ENCODE peak calls at places on chromosome 19, in six cellular contexts. One of them, this sample, is unnamed.

GRCh38 chr19:46000497-46001246 is 5.4 kb downstream of the CCDC61 start:
- DNase-seq in K562: peak
- DNase-seq in GM12891: peak
- DNase-seq in GM12892: peak
- DNase-seq in SK-N-SH: peak
- DNase-seq in H1: peak
- DNase-seq in this sample: no peak

GRCh38 chr19:55930996-55931515 is 1.1 kb downstream of the NLRP13 start:
- DNase-seq in K562: no peak
- DNase-seq in GM12891: no peak
- DNase-seq in GM12892: no peak
- DNase-seq in SK-N-SH: no peak
- DNase-seq in H1: no peak
- DNase-seq in this sample: no peak

GRCh38 chr19:35292986-35293732 is 1.2 kb downstream of the MAG start:
- DNase-seq in K562: no peak
- DNase-seq in GM12891: no peak
- DNase-seq in GM12892: no peak
- DNase-seq in SK-N-SH: no peak
- DNase-seq in H1: no peak
- DNase-seq in this sample: no peak

GRCh38 chr19:6252066-6252465 is 27.7 kb downstream of the MLLT1 start:
- DNase-seq in K562: no peak
- DNase-seq in GM12891: no peak
- DNase-seq in GM12892: no peak
- DNase-seq in SK-N-SH: no peak
- DNase-seq in H1: no peak
- DNase-seq in this sample: no peak

GRCh38 chr19:56983148-56983547 is 136.6 kb upstream of the USP29 start:
- DNase-seq in K562: no peak
- DNase-seq in GM12891: no peak
- DNase-seq in GM12892: no peak
- DNase-seq in SK-N-SH: no peak
- DNase-seq in H1: no peak
- DNase-seq in this sample: no peak

GRCh38 chr19:48698046-48698445 is 2.3 kb downstream of the FUT2 start:
- DNase-seq in K562: peak
- DNase-seq in GM12891: no peak
- DNase-seq in GM12892: no peak
- DNase-seq in SK-N-SH: no peak
- DNase-seq in H1: no peak
- DNase-seq in this sample: no peak

GRCh38 chr19:49890349-49891311 is 6.1 kb downstream of the IL4I1 start:
- DNase-seq in K562: peak
- DNase-seq in GM12891: peak
- DNase-seq in GM12892: peak
- DNase-seq in SK-N-SH: peak
- DNase-seq in H1: peak
- DNase-seq in this sample: no peak

GRCh38 chr19:18531485-18531884 is 9.6 kb upstream of the ELL start:
- DNase-seq in K562: no peak
- DNase-seq in GM12891: no peak
- DNase-seq in GM12892: no peak
- DNase-seq in SK-N-SH: no peak
- DNase-seq in H1: no peak
- DNase-seq in this sample: no peak

GRCh38 chr19:290539-291521 is at the start of gene PLPP2:
- DNase-seq in K562: peak
- DNase-seq in GM12891: peak
- DNase-seq in GM12892: no peak
- DNase-seq in SK-N-SH: peak
- DNase-seq in H1: peak
- DNase-seq in this sample: no peak

GRCh38 chr19:39582891-39583625 is 19.3 kb upstream of the LGALS13 start:
- DNase-seq in K562: no peak
- DNase-seq in GM12891: no peak
- DNase-seq in GM12892: no peak
- DNase-seq in SK-N-SH: no peak
- DNase-seq in H1: no peak
- DNase-seq in this sample: no peak

GRCh38 chr19:20371911-20372310 is 193.7 kb downstream of the ZNF737 start:
- DNase-seq in K562: no peak
- DNase-seq in GM12891: no peak
- DNase-seq in GM12892: no peak
- DNase-seq in SK-N-SH: no peak
- DNase-seq in H1: no peak
- DNase-seq in this sample: no peak

GRCh38 chr19:20365146-20365545 is 198.1 kb downstream of the ZNF486 start:
- DNase-seq in K562: no peak
- DNase-seq in GM12891: no peak
- DNase-seq in GM12892: no peak
- DNase-seq in SK-N-SH: no peak
- DNase-seq in H1: no peak
- DNase-seq in this sample: no peak

GRCh38 chr19:20367811-20368294 is 197.7 kb downstream of the ZNF737 start:
- DNase-seq in K562: no peak
- DNase-seq in GM12891: no peak
- DNase-seq in GM12892: no peak
- DNase-seq in SK-N-SH: no peak
- DNase-seq in H1: peak
- DNase-seq in this sample: no peak
- TF ChIP-seq TAF1 in K562: no peak
- TF ChIP-seq TAF1 in GM12891: no peak
- TF ChIP-seq TAF1 in GM12892: no peak
- TF ChIP-seq TAF1 in SK-N-SH: no peak
- TF ChIP-seq TAF1 in H1: no peak
- TF ChIP-seq TAF1 in this sample: no peak

DNA sequence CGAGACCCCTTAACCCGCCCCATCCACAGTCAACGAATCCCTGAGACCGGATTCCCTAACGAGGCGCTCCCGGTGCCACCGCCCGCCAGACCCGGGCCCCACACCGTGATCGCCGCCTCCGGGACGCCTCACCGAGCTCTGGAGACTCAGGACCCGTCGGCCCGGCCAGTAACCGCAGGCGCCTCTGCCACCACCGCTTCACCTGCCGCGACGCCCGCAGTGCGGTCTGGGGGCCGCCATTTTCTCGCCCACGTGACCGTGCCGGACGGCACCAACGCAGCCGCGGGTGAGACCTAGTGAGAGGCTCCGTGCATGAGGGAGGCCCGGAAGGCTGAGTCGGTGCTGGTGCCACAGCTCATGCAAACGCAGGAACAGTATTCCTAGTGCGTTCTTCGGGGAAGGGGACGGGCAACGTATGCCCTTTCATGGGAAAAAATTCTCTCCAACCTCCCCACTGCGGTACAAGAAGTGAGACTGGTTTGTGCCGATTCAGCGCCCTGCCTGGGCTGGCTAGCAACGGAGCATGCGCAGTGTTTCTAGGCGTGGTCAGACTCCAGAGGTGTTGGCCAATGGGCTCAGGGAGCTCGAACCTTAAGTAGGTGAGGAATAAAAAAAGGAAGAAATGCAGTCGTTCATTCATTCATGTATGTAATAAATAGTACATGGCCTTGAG is at the start of gene DOHH:
- DNase-seq in K562: peak
- DNase-seq in GM12891: peak
- DNase-seq in GM12892: peak
- DNase-seq in SK-N-SH: peak
- DNase-seq in H1: peak
- DNase-seq in this sample: peak
- TF ChIP-seq TAF1 in K562: peak
- TF ChIP-seq TAF1 in GM12891: peak
- TF ChIP-seq TAF1 in GM12892: peak
- TF ChIP-seq TAF1 in SK-N-SH: peak
- TF ChIP-seq TAF1 in H1: peak
- TF ChIP-seq TAF1 in this sample: peak

DNA sequence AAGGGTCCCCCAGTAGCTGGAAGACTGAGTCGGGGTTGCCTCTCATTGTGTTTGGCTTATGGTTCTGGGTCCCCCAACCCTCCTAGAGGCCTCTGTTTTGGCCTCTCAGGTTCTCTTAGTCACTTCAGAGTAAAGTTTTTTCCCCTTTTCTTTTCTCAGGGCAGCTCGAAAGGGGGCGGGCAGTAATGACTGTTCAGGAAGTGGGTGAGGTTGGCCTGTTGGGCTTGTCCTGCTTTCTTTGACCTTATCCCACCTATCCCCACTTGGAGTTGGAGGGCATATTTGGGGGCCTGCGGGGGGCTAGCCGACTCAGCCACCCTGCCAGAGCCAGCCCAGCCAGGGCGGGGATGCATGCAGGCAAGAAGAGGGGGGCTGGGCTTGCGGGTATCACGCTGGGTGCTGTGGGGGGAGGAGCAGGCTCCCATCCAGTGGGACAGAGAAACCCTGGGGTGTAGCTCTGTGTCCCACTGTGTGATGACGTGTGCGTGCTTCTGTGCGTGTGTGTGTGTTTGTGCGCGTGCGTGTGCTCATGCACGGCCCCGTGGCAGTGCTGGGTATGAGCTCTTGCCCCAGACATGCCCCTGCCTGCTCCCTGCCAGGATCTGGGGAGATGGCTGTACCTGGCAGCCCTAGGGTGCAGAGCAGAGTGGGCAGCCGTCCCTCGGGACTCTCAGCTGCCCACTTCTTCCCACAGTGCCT is 1.4 kb downstream of the CIC start:
- DNase-seq in K562: no peak
- DNase-seq in GM12891: no peak
- DNase-seq in GM12892: peak
- DNase-seq in SK-N-SH: peak
- DNase-seq in H1: no peak
- DNase-seq in this sample: no peak
- TF ChIP-seq TAF1 in K562: peak
- TF ChIP-seq TAF1 in GM12891: peak
- TF ChIP-seq TAF1 in GM12892: peak
- TF ChIP-seq TAF1 in SK-N-SH: no peak
- TF ChIP-seq TAF1 in H1: no peak
- TF ChIP-seq TAF1 in this sample: no peak

DNA sequence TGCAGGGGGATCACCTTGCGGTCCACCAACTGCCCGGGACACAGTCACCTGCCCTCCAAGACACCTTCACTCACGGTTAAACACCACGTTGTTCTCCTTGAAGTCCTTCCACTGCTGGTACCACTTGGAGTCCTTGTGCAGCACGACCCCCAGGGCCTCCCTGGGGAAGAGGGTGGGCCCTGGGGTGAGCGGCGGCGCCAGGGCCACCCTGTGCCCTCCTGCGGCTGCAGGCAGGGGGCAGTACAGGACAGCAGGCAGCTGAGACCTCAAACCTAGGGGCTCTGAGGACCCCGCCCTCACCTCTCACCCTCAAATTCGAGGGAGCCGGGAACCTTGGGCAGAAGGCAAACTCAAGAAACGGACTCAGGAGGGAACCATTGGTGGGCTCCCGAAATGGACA is 7.5 kb upstream of the CTXN1 start:
- DNase-seq in K562: no peak
- DNase-seq in GM12891: no peak
- DNase-seq in GM12892: no peak
- DNase-seq in SK-N-SH: peak
- DNase-seq in H1: no peak
- DNase-seq in this sample: no peak
- TF ChIP-seq TAF1 in K562: no peak
- TF ChIP-seq TAF1 in GM12891: no peak
- TF ChIP-seq TAF1 in GM12892: no peak
- TF ChIP-seq TAF1 in SK-N-SH: no peak
- TF ChIP-seq TAF1 in H1: no peak
- TF ChIP-seq TAF1 in this sample: no peak

GRCh38 chr19:30666301-30666803 is 294.2 kb downstream of the ZNF536 start:
- DNase-seq in K562: peak
- DNase-seq in GM12891: peak
- DNase-seq in GM12892: no peak
- DNase-seq in SK-N-SH: peak
- DNase-seq in H1: peak
- DNase-seq in this sample: peak
- TF ChIP-seq TAF1 in K562: no peak
- TF ChIP-seq TAF1 in GM12891: no peak
- TF ChIP-seq TAF1 in GM12892: no peak
- TF ChIP-seq TAF1 in SK-N-SH: no peak
- TF ChIP-seq TAF1 in H1: no peak
- TF ChIP-seq TAF1 in this sample: no peak

This sample was measured in HepG2.